ENCODE peak calls at places on chromosomes 6 and 20, in five cellular contexts. One of them, this sample, is unnamed.
A peak's percentile ranks its signal among the peaks of the same experiment; 100 is the strongest.

GRCh38 chr6:22647671-22648070 is 78.3 kb downstream of the HDGFL1 start:
- DNase-seq in fibroblast of lung: peak; percentile 26
- DNase-seq in tibial nerve: no peak
- DNase-seq in keratinocyte: no peak
- DNase-seq in hepatocyte: no peak
- DNase-seq in this sample: no peak

GRCh38 chr20:38452880-38453624 is 17.9 kb upstream of the SNHG17 start:
- DNase-seq in keratinocyte: no peak
- DNase-seq in tibial nerve: no peak
- DNase-seq in hepatocyte: peak; percentile 21
- DNase-seq in fibroblast of lung: peak; percentile 59
- DNase-seq in this sample: no peak

GRCh38 chr6:44542401-44543116 is 155.1 kb downstream of the CDC5L start:
- DNase-seq in keratinocyte: no peak
- DNase-seq in hepatocyte: no peak
- DNase-seq in tibial nerve: no peak
- DNase-seq in fibroblast of lung: no peak
- DNase-seq in this sample: no peak

GRCh38 chr6:89977808-89978748 is 83.8 kb downstream of the GJA10 start:
- DNase-seq in keratinocyte: no peak
- DNase-seq in tibial nerve: no peak
- DNase-seq in fibroblast of lung: peak; percentile 99
- DNase-seq in hepatocyte: peak; percentile 44
- DNase-seq in this sample: no peak

GRCh38 chr6:26187981-26188635 is 100.9 kb downstream of the HFE start:
- DNase-seq in tibial nerve: no peak
- DNase-seq in fibroblast of lung: peak; percentile 68
- DNase-seq in keratinocyte: no peak
- DNase-seq in hepatocyte: peak; percentile 60
- DNase-seq in this sample: peak; percentile 66

GRCh38 chr6:129612440-129612839 is 97.5 kb downstream of the ARHGAP18 start:
- DNase-seq in hepatocyte: no peak
- DNase-seq in keratinocyte: no peak
- DNase-seq in tibial nerve: no peak
- DNase-seq in fibroblast of lung: no peak
- DNase-seq in this sample: no peak

GRCh38 chr20:35953411-35954199 is 697 bp downstream of the SCAND1 start:
- DNase-seq in tibial nerve: no peak
- DNase-seq in keratinocyte: no peak
- DNase-seq in hepatocyte: peak; percentile 69
- DNase-seq in fibroblast of lung: peak; percentile 45
- DNase-seq in this sample: peak; percentile 64

GRCh38 chr6:158500016-158500735 is 59.7 kb upstream of the TMEM181 start:
- DNase-seq in fibroblast of lung: peak; percentile 49
- DNase-seq in keratinocyte: no peak
- DNase-seq in tibial nerve: no peak
- DNase-seq in hepatocyte: no peak
- DNase-seq in this sample: no peak

GRCh38 chr20:59253779-59254319 is 46.6 kb upstream of the EDN3 start:
- DNase-seq in hepatocyte: no peak
- DNase-seq in fibroblast of lung: no peak
- DNase-seq in keratinocyte: no peak
- DNase-seq in tibial nerve: no peak
- DNase-seq in this sample: no peak

GRCh38 chr6:154732538-154732823 is 735 bp upstream of the SCAF8 start:
- DNase-seq in tibial nerve: no peak
- DNase-seq in hepatocyte: no peak
- DNase-seq in fibroblast of lung: no peak
- DNase-seq in keratinocyte: no peak
- DNase-seq in this sample: no peak

GRCh38 chr6:75281643-75282042 is 2.9 kb downstream of the TMEM30A start:
- DNase-seq in hepatocyte: no peak
- DNase-seq in tibial nerve: no peak
- DNase-seq in keratinocyte: no peak
- DNase-seq in fibroblast of lung: no peak
- DNase-seq in this sample: no peak

GRCh38 chr20:50861012-50861411 is 66.2 kb downstream of the BCAS4 start:
- DNase-seq in keratinocyte: no peak
- DNase-seq in tibial nerve: no peak
- DNase-seq in hepatocyte: no peak
- DNase-seq in fibroblast of lung: no peak
- DNase-seq in this sample: no peak

GRCh38 chr20:55057779-55058415 is 582.5 kb downstream of the DOK5 start:
- DNase-seq in hepatocyte: no peak
- DNase-seq in keratinocyte: no peak
- DNase-seq in fibroblast of lung: no peak
- DNase-seq in tibial nerve: no peak
- DNase-seq in this sample: no peak

GRCh38 chr6:133568970-133569889 is 319.7 kb upstream of the TCF21 start:
- DNase-seq in hepatocyte: peak; percentile 77
- DNase-seq in fibroblast of lung: peak; percentile 88
- DNase-seq in tibial nerve: peak; percentile 48
- DNase-seq in keratinocyte: peak; percentile 38
- DNase-seq in this sample: no peak

GRCh38 chr20:61934716-61935530 is 130.8 kb downstream of the TAF4 start:
- DNase-seq in fibroblast of lung: no peak
- DNase-seq in tibial nerve: no peak
- DNase-seq in hepatocyte: no peak
- DNase-seq in keratinocyte: no peak
- DNase-seq in this sample: no peak

GRCh38 chr20:56211051-56211450 is 37.5 kb upstream of the MC3R start:
- DNase-seq in tibial nerve: no peak
- DNase-seq in hepatocyte: no peak
- DNase-seq in fibroblast of lung: no peak
- DNase-seq in keratinocyte: no peak
- DNase-seq in this sample: no peak

GRCh38 chr6:145815351-145815772 is 767 bp upstream of the FBXO30 start:
- DNase-seq in keratinocyte: no peak
- DNase-seq in tibial nerve: no peak
- DNase-seq in hepatocyte: peak; percentile 48
- DNase-seq in fibroblast of lung: peak; percentile 21
- DNase-seq in this sample: peak; percentile 42

GRCh38 chr6:104187616-104188015 is 672.1 kb downstream of the HACE1 start:
- DNase-seq in tibial nerve: no peak
- DNase-seq in fibroblast of lung: no peak
- DNase-seq in hepatocyte: no peak
- DNase-seq in keratinocyte: no peak
- DNase-seq in this sample: no peak

GRCh38 chr20:31808481-31808880 is 10.7 kb upstream of the MYLK2 start:
- DNase-seq in hepatocyte: no peak
- DNase-seq in tibial nerve: no peak
- DNase-seq in keratinocyte: no peak
- DNase-seq in fibroblast of lung: no peak
- DNase-seq in this sample: no peak

GRCh38 chr20:25250508-25250907 is 2.6 kb downstream of the PYGB start:
- DNase-seq in fibroblast of lung: no peak
- DNase-seq in hepatocyte: peak; percentile 3
- DNase-seq in keratinocyte: no peak
- DNase-seq in tibial nerve: no peak
- DNase-seq in this sample: no peak

GRCh38 chr6:26286168-26286854 is 78.7 kb upstream of the BTN3A2 start:
- DNase-seq in fibroblast of lung: peak; percentile 84
- DNase-seq in tibial nerve: peak; percentile 81
- DNase-seq in keratinocyte: no peak
- DNase-seq in hepatocyte: peak; percentile 86
- DNase-seq in this sample: peak; percentile 62

GRCh38 chr6:126300735-126301134 is 39.2 kb upstream of the CENPW start:
- DNase-seq in fibroblast of lung: no peak
- DNase-seq in tibial nerve: no peak
- DNase-seq in hepatocyte: no peak
- DNase-seq in keratinocyte: no peak
- DNase-seq in this sample: no peak

GRCh38 chr20:59559024-59559817 is 45.1 kb upstream of the PHACTR3 start:
- DNase-seq in hepatocyte: no peak
- DNase-seq in fibroblast of lung: no peak
- DNase-seq in keratinocyte: no peak
- DNase-seq in tibial nerve: no peak
- DNase-seq in this sample: no peak

GRCh38 chr6:93849857-93850256 is 430.5 kb upstream of the EPHA7 start:
- DNase-seq in fibroblast of lung: no peak
- DNase-seq in hepatocyte: no peak
- DNase-seq in keratinocyte: no peak
- DNase-seq in tibial nerve: no peak
- DNase-seq in this sample: no peak

GRCh38 chr6:13292774-13293173 is 35.6 kb downstream of the TBC1D7 start:
- DNase-seq in keratinocyte: no peak
- DNase-seq in tibial nerve: no peak
- DNase-seq in fibroblast of lung: no peak
- DNase-seq in hepatocyte: no peak
- DNase-seq in this sample: no peak

GRCh38 chr20:33299111-33299603 is 16.1 kb downstream of the BPIFB1 start:
- DNase-seq in tibial nerve: peak; percentile 50
- DNase-seq in keratinocyte: no peak
- DNase-seq in hepatocyte: peak; percentile 81
- DNase-seq in fibroblast of lung: peak; percentile 42
- DNase-seq in this sample: peak; percentile 63

GRCh38 chr6:117328500-117328899 is 63.1 kb downstream of the VGLL2 start:
- DNase-seq in tibial nerve: no peak
- DNase-seq in fibroblast of lung: no peak
- DNase-seq in keratinocyte: no peak
- DNase-seq in hepatocyte: no peak
- DNase-seq in this sample: no peak

GRCh38 chr6:17506962-17507361 is 93.1 kb upstream of the FAM8A1 start:
- DNase-seq in tibial nerve: no peak
- DNase-seq in hepatocyte: no peak
- DNase-seq in keratinocyte: no peak
- DNase-seq in fibroblast of lung: no peak
- DNase-seq in this sample: no peak

GRCh38 chr20:22999756-23000155 is 35.4 kb upstream of the SSTR4 start:
- DNase-seq in tibial nerve: no peak
- DNase-seq in hepatocyte: no peak
- DNase-seq in fibroblast of lung: peak; percentile 9
- DNase-seq in keratinocyte: no peak
- DNase-seq in this sample: no peak

GRCh38 chr6:107489636-107490567 is at the start of gene SOBP:
- DNase-seq in keratinocyte: no peak
- DNase-seq in tibial nerve: peak; percentile 25
- DNase-seq in hepatocyte: peak; percentile 78
- DNase-seq in fibroblast of lung: peak; percentile 53
- DNase-seq in this sample: peak; percentile 59

GRCh38 chr6:34489229-34489805 is 23.4 kb downstream of the PACSIN1 start:
- DNase-seq in keratinocyte: no peak
- DNase-seq in fibroblast of lung: no peak
- DNase-seq in tibial nerve: no peak
- DNase-seq in hepatocyte: no peak
- DNase-seq in this sample: peak; percentile 30

GRCh38 chr6:95576621-95577316 is 566 bp upstream of the MANEA start:
- DNase-seq in hepatocyte: no peak
- DNase-seq in keratinocyte: peak; percentile 11
- DNase-seq in tibial nerve: no peak
- DNase-seq in fibroblast of lung: peak; percentile 41
- DNase-seq in this sample: no peak

GRCh38 chr20:48786916-48787676 is 40.7 kb downstream of the PREX1 start:
- DNase-seq in keratinocyte: no peak
- DNase-seq in fibroblast of lung: no peak
- DNase-seq in tibial nerve: no peak
- DNase-seq in hepatocyte: no peak
- DNase-seq in this sample: no peak
- H3K4me3 ChIP-seq in keratinocyte: no peak overlapping the region
- H3K4me3 ChIP-seq in fibroblast of lung: no peak overlapping the region
- H3K4me3 ChIP-seq in tibial nerve: no peak overlapping the region
- H3K4me3 ChIP-seq in hepatocyte: no peak overlapping the region
- H3K4me3 ChIP-seq in this sample: no peak overlapping the region

DNA sequence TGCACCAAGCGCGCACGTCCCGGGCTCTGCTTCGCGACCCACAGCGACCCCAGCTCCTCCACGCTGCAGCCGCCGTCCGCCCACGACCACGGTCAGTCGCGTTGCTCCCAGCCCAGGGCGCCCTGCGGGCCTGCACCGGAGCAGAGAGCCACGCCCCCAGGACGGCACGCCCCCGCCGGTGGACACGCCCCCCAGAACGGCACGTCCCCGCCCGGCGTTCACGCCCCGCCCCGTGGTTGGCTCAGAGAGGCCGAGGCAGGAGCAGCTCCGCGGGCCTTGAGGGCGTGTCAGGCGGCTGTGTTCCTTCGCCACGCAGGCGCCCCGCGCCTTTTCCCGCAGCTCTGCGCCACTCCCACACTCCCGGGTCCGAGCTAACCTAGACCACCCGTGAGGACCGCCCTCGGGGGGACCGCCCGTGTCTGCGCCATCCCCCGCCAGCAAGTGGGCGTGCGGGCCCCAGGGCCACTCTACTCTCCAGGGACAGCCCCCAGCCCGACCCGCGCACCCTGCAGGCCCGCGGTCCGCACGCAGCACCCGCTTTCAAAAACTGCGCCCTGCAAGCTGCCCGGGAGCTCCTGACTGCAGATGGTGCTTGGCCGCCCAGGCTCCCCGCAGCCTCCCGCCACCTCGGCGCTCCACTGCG is at the start of gene RNASET2:
- DNase-seq in keratinocyte: peak; percentile 23
- DNase-seq in tibial nerve: peak; percentile 97
- DNase-seq in hepatocyte: peak; percentile 97
- DNase-seq in fibroblast of lung: peak; percentile 83
- DNase-seq in this sample: peak; percentile 99
- H3K27ac ChIP-seq in keratinocyte: no peak within 1 kb of the TSS
- H3K27ac ChIP-seq in tibial nerve: peak within 1 kb of the TSS; percentile 89
- H3K27ac ChIP-seq in hepatocyte: peak within 1 kb of the TSS; percentile 93
- H3K27ac ChIP-seq in fibroblast of lung: peak within 1 kb of the TSS; percentile 57
- H3K27ac ChIP-seq in this sample: peak within 1 kb of the TSS; percentile 68

GRCh38 chr6:357791-358341 is 33.7 kb upstream of the IRF4 start:
- DNase-seq in keratinocyte: no peak
- DNase-seq in hepatocyte: no peak
- DNase-seq in tibial nerve: no peak
- DNase-seq in fibroblast of lung: no peak
- DNase-seq in this sample: no peak
- H3K9me3 ChIP-seq in keratinocyte: peaks cover 2% of the 10 kb centered on the region
- H3K9me3 ChIP-seq in hepatocyte: peaks cover 5% of the 10 kb centered on the region
- H3K9me3 ChIP-seq in tibial nerve: no peaks in the 10 kb centered on the region
- H3K9me3 ChIP-seq in fibroblast of lung: no peaks in the 10 kb centered on the region
- H3K9me3 ChIP-seq in this sample: no peaks in the 10 kb centered on the region

DNA sequence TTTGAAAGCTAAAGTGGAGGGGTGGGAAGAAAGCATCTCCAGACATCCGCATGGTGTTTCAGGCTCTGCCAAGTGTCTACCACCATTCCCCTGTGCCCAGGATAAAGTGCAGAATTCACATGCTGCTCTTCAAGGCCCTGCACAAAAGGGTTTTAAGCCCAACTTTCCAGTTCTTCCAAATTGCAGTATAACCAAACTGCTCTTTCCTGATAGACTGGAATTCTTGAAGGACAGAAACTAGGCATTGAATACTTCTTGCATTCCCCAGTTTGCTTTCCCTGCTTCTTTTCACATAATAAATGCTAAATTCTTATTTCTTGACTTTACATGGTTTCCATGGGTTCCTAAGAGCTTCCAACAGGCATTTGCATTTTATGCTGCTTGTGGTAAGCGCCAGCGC is 7.8 kb downstream of the SOX4 start:
- DNase-seq in tibial nerve: no peak
- DNase-seq in keratinocyte: no peak
- DNase-seq in fibroblast of lung: no peak
- DNase-seq in hepatocyte: no peak
- DNase-seq in this sample: no peak
- H3K4me3 ChIP-seq in tibial nerve: no peak overlapping the region
- H3K4me3 ChIP-seq in keratinocyte: no peak overlapping the region
- H3K4me3 ChIP-seq in fibroblast of lung: no peak overlapping the region
- H3K4me3 ChIP-seq in hepatocyte: no peak overlapping the region
- H3K4me3 ChIP-seq in this sample: no peak overlapping the region